ENCODE peak calls at places on chromosomes 13 and 19, in nine cellular contexts. U is breast epithelium, W is HCT116, Z is K562, M is SK-N-SH, P is sigmoid colon, C is H1, O is upper lobe of left lung, D is GM23338. I is an unnamed sample. For H3K4me1, the result is how much of the 10 kb centered on the place peaks cover.

GRCh38 chr13:26442541-26442940 is 114.9 kb upstream of the WASF3 start:
- DNase-seq in U (no peak), W (no peak), Z (no peak), M (no peak), P (no peak), C (no peak), O (no peak), D (no peak), I (no peak)

GRCh38 chr13:27952931-27953670 is 16.0 kb downstream of the CDX2 start:
- DNase-seq in U (no peak), W (no peak), Z (no peak), M (no peak), P (no peak), C (no peak), O (no peak), D (no peak), I (peak)

GRCh38 chr13:41428155-41428554 is 29.2 kb upstream of the RGCC start:
- DNase-seq in U (no peak), W (no peak), Z (no peak), M (peak), P (no peak), C (peak), O (no peak), D (peak), I (no peak)

GRCh38 chr19:8366121-8366581 is 2.2 kb downstream of the ANGPTL4 start:
- DNase-seq in U (no peak), W (no peak), Z (no peak), M (no peak), P (no peak), C (no peak), O (no peak), D (no peak), I (no peak)

GRCh38 chr19:5665781-5666513 is 14.4 kb downstream of the MICOS13 start:
- DNase-seq in U (no peak), W (no peak), Z (no peak), M (no peak), P (no peak), C (no peak), O (no peak), D (peak), I (no peak)

GRCh38 chr13:46211116-46211515 is 612 bp upstream of the LRRC63 start:
- DNase-seq in U (no peak), W (no peak), Z (peak), M (peak), P (no peak), C (no peak), O (no peak), D (peak), I (no peak)

GRCh38 chr13:102812616-102813287 is 13.8 kb downstream of the BIVM start:
- DNase-seq in U (no peak), W (no peak), Z (no peak), M (no peak), P (no peak), C (no peak), O (no peak), D (peak), I (no peak)

GRCh38 chr19:5086232-5086631 is 117.3 kb downstream of the KDM4B start:
- DNase-seq in U (no peak), W (no peak), Z (no peak), M (no peak), P (no peak), C (no peak), O (no peak), D (no peak), I (no peak)

GRCh38 chr19:3565177-3565576 is 7.6 kb upstream of the HMG20B start:
- DNase-seq in U (no peak), W (peak), Z (no peak), M (no peak), P (no peak), C (no peak), O (no peak), D (no peak), I (no peak)

GRCh38 chr13:38686635-38687245 is at the start of gene FREM2:
- DNase-seq in U (no peak), W (no peak), Z (no peak), M (no peak), P (peak), C (peak), O (peak), D (peak), I (peak)

GRCh38 chr19:4368128-4368820 is 24.9 kb downstream of the MPND start:
- DNase-seq in U (no peak), W (no peak), Z (no peak), M (no peak), P (no peak), C (peak), O (no peak), D (no peak), I (no peak)

GRCh38 chr19:38319421-38320258 is at the start of gene KCNK6:
- DNase-seq in U (no peak), W (no peak), Z (no peak), M (peak), P (no peak), C (peak), O (peak), D (peak), I (peak)

GRCh38 chr13:79973533-79973963 is 367.4 kb downstream of the SPRY2 start:
- DNase-seq in U (no peak), W (no peak), Z (no peak), M (peak), P (no peak), C (no peak), O (no peak), D (peak), I (peak)

GRCh38 chr13:110713981-110714797 is 689 bp downstream of the ING1 start:
- DNase-seq in U (peak), W (no peak), Z (peak), M (peak), P (peak), C (peak), O (peak), D (peak), I (peak)

GRCh38 chr19:920051-920857 is 3.1 kb downstream of the KISS1R start:
- DNase-seq in U (no peak), W (no peak), Z (no peak), M (no peak), P (no peak), C (peak), O (no peak), D (peak), I (no peak)

GRCh38 chr19:10740798-10741197 is 22.9 kb downstream of the DNM2 start:
- DNase-seq in U (no peak), W (no peak), Z (no peak), M (no peak), P (no peak), C (no peak), O (no peak), D (no peak), I (no peak)

GRCh38 chr19:57668635-57669034 is at the start of gene ZSCAN4:
- DNase-seq in U (no peak), W (no peak), Z (no peak), M (no peak), P (no peak), C (no peak), O (no peak), D (no peak), I (no peak)
- H3K4me1 ChIP-seq in U (under half), W (under half), Z (under half), M (under half), P (under half), C (under half), O (under half), D (under half), I (under half)

GRCh38 chr13:112771139-112771876 is 81.5 kb downstream of the ATP11A start:
- DNase-seq in U (no peak), W (no peak), Z (no peak), M (no peak), P (no peak), C (no peak), O (peak), D (no peak), I (no peak)

GRCh38 chr13:112768795-112769411 is 79.1 kb downstream of the ATP11A start:
- DNase-seq in U (no peak), W (no peak), Z (no peak), M (no peak), P (no peak), C (no peak), O (peak), D (no peak), I (peak)

GRCh38 chr13:112769615-112770014 is 79.8 kb downstream of the ATP11A start:
- DNase-seq in U (no peak), W (no peak), Z (no peak), M (no peak), P (no peak), C (no peak), O (peak), D (no peak), I (no peak)

GRCh38 chr13:112771877-112772538 is 82.2 kb downstream of the ATP11A start:
- DNase-seq in U (no peak), W (no peak), Z (no peak), M (no peak), P (no peak), C (no peak), O (peak), D (no peak), I (no peak)

DNA sequence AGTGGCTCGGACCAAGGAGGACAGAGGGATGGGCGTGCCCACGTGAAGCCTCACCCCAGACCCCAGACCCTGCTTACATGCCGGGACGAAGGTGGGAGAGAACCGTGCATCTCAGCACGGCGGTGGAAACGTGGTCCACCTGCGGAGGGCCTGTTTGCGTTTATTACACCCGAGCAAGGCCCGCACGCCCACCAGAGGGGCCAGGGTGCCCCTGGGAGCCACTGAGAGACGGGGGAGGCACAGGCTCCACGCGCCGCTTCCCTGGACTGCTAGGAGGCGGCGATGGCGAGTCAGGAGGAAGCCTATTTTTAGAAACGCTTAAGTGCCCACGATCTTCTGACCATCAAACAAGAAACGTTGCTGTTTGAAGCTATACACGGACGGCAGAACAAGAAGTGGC is 80.7 kb downstream of the ATP11A start:
- DNase-seq in U (no peak), W (no peak), Z (no peak), M (no peak), P (no peak), C (no peak), O (peak), D (no peak), I (no peak)
- H3K27ac ChIP-seq in U (no peak), W (no peak), Z (no peak), M (no peak), P (no peak), C (no peak), O (peak), D (no peak), I (no peak)

GRCh38 chr19:13134626-13135025 is 15.5 kb downstream of the STX10 start:
- DNase-seq in U (no peak), W (no peak), Z (no peak), M (no peak), P (no peak), C (no peak), O (peak), D (no peak), I (no peak)
- TF ChIP-seq POLR2AphosphoS5 in U (no peak), W (no peak), Z (no peak), M (no peak), P (no peak), C (no peak), O (peak), D (no peak), I (no peak)

GRCh38 chr19:24074720-24075119 is 12.3 kb upstream of the ZNF254 start:
- DNase-seq in U (no peak), W (no peak), Z (no peak), M (no peak), P (no peak), C (no peak), O (no peak), D (no peak), I (no peak)
- H3K4me1 ChIP-seq in U (under half), W (under half), Z (under half), M (under half), P (under half), C (under half), O (under half), D (under half), I (under half)

DNA sequence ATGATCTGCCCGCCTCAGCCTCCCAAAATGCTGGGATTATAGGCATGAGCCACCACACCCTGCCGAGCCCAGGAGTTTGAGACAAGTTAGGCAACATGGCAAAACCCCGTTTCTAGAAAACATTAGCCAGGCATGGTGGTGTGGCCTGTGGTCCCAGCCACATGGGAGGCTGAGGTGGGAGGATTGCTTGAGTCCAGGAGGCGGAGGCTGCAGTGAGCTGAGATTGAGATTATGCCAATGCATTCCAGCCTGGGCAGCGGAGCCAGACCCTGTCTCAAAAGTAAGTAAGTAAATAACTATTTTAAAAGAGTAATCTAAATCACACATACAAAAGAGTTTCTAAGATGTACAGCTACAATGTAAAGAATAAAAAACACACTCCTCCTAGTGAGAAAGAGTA is 41.9 kb downstream of the SKA3 start:
- DNase-seq in U (no peak), W (no peak), Z (no peak), M (no peak), P (no peak), C (no peak), O (no peak), D (no peak), I (no peak)
- H3K27ac ChIP-seq in U (no peak), W (no peak), Z (no peak), M (no peak), P (no peak), C (no peak), O (no peak), D (peak), I (no peak)

GRCh38 chr19:18109731-18110671 is 12.4 kb downstream of the MAST3 start:
- DNase-seq in U (no peak), W (no peak), Z (peak), M (peak), P (peak), C (peak), O (peak), D (peak), I (peak)
- TF ChIP-seq POLR2AphosphoS5 in U (no peak), W (peak), Z (no peak), M (no peak), P (peak), C (no peak), O (no peak), D (peak), I (no peak)

GRCh38 chr19:50551713-50552187 is 16.5 kb downstream of the LRRC4B start:
- DNase-seq in U (no peak), W (no peak), Z (peak), M (peak), P (no peak), C (peak), O (no peak), D (peak), I (no peak)
- H3K4me1 ChIP-seq in U (under half), W (under half), Z (under half), M (under half), P (under half), C (under half), O (under half), D (under half), I (under half)

GRCh38 chr19:49150944-49151243 is 4.3 kb downstream of the HRC start:
- DNase-seq in U (no peak), W (no peak), Z (peak), M (no peak), P (no peak), C (no peak), O (no peak), D (no peak), I (no peak)
- H3K27ac ChIP-seq in U (peak), W (peak), Z (peak), M (peak), P (peak), C (no peak), O (peak), D (peak), I (peak)

GRCh38 chr19:32068805-32069204 is 276.6 kb upstream of the ZNF507 start:
- DNase-seq in U (no peak), W (no peak), Z (no peak), M (no peak), P (no peak), C (no peak), O (no peak), D (no peak), I (no peak)
- TF ChIP-seq POLR2AphosphoS5 in U (no peak), W (no peak), Z (no peak), M (no peak), P (no peak), C (no peak), O (no peak), D (no peak), I (no peak)

GRCh38 chr13:24195626-24196025 is 35.1 kb downstream of the SPATA13 start:
- DNase-seq in U (no peak), W (no peak), Z (no peak), M (no peak), P (no peak), C (no peak), O (no peak), D (no peak), I (no peak)

GRCh38 chr13:24196593-24197197 is 36.2 kb downstream of the SPATA13 start:
- DNase-seq in U (no peak), W (no peak), Z (no peak), M (no peak), P (no peak), C (no peak), O (no peak), D (no peak), I (no peak)

GRCh38 chr13:24194447-24194846 is 33.9 kb downstream of the SPATA13 start:
- DNase-seq in U (no peak), W (no peak), Z (no peak), M (no peak), P (no peak), C (no peak), O (no peak), D (no peak), I (no peak)

GRCh38 chr13:24192036-24192810 is 31.7 kb downstream of the SPATA13 start:
- DNase-seq in U (no peak), W (no peak), Z (no peak), M (no peak), P (no peak), C (no peak), O (no peak), D (peak), I (no peak)

GRCh38 chr13:24192811-24193162 is 32.3 kb downstream of the SPATA13 start:
- DNase-seq in U (no peak), W (no peak), Z (no peak), M (no peak), P (no peak), C (no peak), O (no peak), D (no peak), I (no peak)
- H3K4me1 ChIP-seq in U (under half), W (under half), Z (under half), M (under half), P (under half), C (under half), O (under half), D (under half), I (under half)

I was measured in transverse colon.